ENCODE peak calls at places on chromosome 17, in five cellular contexts. C is heart left ventricle; L is CD4-positive, alpha-beta memory T cell; E is neural progenitor cell; Z is mesendoderm. Q is an unnamed sample. For H3K36me3, the result is how much of the 10 kb centered on the place peaks cover.

GRCh38 chr17:43020030-43020621 is 2.1 kb downstream of the VAT1 start:
- DNase-seq in L (no peak), E (no peak), C (no peak), Z (peak), Q (no peak)

GRCh38 chr17:79626156-79626890 is 15.5 kb upstream of the RBFOX3 start:
- DNase-seq in E (no peak), Z (no peak), L (no peak), C (no peak), Q (no peak)

GRCh38 chr17:236641-237405 is 55.4 kb upstream of the DOC2B start:
- DNase-seq in Z (peak), L (no peak), E (no peak), C (peak), Q (no peak)

GRCh38 chr17:74160656-74161500 is 42.6 kb upstream of the RPL38 start:
- DNase-seq in L (no peak), C (no peak), Z (no peak), E (no peak), Q (no peak)

GRCh38 chr17:73593249-73593965 is 50.8 kb downstream of the SDK2 start:
- DNase-seq in C (no peak), Z (no peak), E (no peak), L (no peak), Q (no peak)

GRCh38 chr17:1294157-1294717 is 14.8 kb downstream of the TRARG1 start:
- DNase-seq in C (no peak), L (peak), E (no peak), Z (no peak), Q (no peak)

GRCh38 chr17:8740486-8740885 is 4.2 kb downstream of the CCDC42 start:
- DNase-seq in E (peak), C (no peak), L (peak), Z (peak), Q (peak)

GRCh38 chr17:30477758-30478115 is 529 bp downstream of the GOSR1 start:
- DNase-seq in C (peak), Z (peak), L (peak), E (no peak), Q (no peak)

GRCh38 chr17:27920569-27920968 is 27.4 kb upstream of the LYRM9 start:
- DNase-seq in C (peak), Z (no peak), L (no peak), E (no peak), Q (no peak)

GRCh38 chr17:64385187-64386083 is 5.2 kb downstream of the PECAM1 start:
- DNase-seq in E (no peak), L (no peak), Z (peak), C (peak), Q (no peak)

GRCh38 chr17:59311051-59311468 is 20.4 kb upstream of the YPEL2 start:
- DNase-seq in Z (peak), L (peak), C (no peak), E (peak), Q (peak)

GRCh38 chr17:59221159-59221847 is 992 bp downstream of the GDPD1 start:
- DNase-seq in Z (no peak), E (no peak), L (no peak), C (peak), Q (no peak)

GRCh38 chr17:10745231-10745630 is 15.4 kb upstream of the TMEM220 start:
- DNase-seq in C (no peak), Z (no peak), E (no peak), L (no peak), Q (no peak)

GRCh38 chr17:34248807-34249496 is 6.1 kb upstream of the CCL2 start:
- DNase-seq in C (no peak), Z (no peak), L (no peak), E (no peak), Q (no peak)

GRCh38 chr17:74547264-74547663 is 1.3 kb upstream of the CD300C start:
- DNase-seq in E (no peak), Z (no peak), C (no peak), L (no peak), Q (no peak)

GRCh38 chr17:71163121-71163812 is 957.6 kb upstream of the SOX9 start:
- DNase-seq in C (no peak), Z (no peak), L (no peak), E (no peak), Q (no peak)

GRCh38 chr17:63480826-63481487 is 4.1 kb downstream of the ACE start:
- DNase-seq in Z (no peak), C (peak), L (no peak), E (no peak), Q (no peak)

DNA sequence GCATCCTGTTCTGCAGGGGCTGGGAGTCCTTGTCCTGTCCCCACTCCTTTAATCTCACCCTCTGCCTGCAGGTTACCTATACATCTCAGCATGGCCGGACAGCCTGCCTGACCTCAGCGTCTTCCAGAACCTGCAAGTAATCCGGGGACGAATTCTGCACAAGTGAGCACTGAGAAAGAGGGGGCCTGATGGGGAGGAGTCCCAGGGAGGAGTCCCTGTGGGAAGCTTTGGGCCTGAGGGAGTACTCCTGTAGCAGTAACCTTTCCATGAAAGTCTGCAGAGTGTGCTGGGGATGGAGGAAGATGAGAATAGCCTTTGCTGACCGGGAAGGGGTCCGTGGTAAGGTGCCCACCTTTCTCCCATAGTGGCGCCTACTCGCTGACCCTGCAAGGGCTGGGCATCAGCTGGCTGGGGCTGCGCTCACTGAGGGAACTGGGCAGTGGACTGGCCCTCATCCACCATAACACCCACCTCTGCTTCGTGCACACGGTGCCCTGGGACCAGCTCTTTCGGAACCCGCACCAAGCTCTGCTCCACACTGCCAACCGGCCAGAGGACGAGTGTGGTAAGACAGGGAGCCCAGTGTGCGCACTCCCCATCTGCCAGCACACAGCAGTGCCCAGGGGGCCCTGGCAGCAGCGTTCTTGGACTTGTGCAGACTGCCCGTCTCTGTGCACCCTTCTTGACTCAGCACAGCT is 14.8 kb downstream of the MIEN1 start:
- DNase-seq in E (no peak), L (no peak), Z (no peak), C (no peak), Q (no peak)
- H3K36me3 ChIP-seq in E (under half), L (under half), Z (under half), C (half or more), Q (under half)

GRCh38 chr17:40311575-40311974 is 2.6 kb downstream of the RARA start:
- DNase-seq in C (peak), Z (no peak), L (no peak), E (no peak), Q (no peak)

GRCh38 chr17:40313660-40314556 is 4.9 kb downstream of the RARA start:
- DNase-seq in Z (no peak), C (peak), L (no peak), E (no peak), Q (no peak)

GRCh38 chr17:40312131-40312731 is 3.3 kb downstream of the RARA start:
- DNase-seq in E (no peak), Z (no peak), L (no peak), C (peak), Q (no peak)

GRCh38 chr17:40314557-40314953 is 5.6 kb downstream of the RARA start:
- DNase-seq in L (peak), Z (no peak), E (no peak), C (peak), Q (no peak)

GRCh38 chr17:40312893-40313659 is 4.1 kb downstream of the RARA start:
- DNase-seq in E (no peak), Z (no peak), C (no peak), L (no peak), Q (no peak)
- H3K36me3 ChIP-seq in E (under half), Z (under half), C (under half), L (under half), Q (under half)

GRCh38 chr17:39663340-39663687 is 1.8 kb upstream of the TCAP start:
- DNase-seq in C (no peak), E (no peak), L (no peak), Z (peak), Q (no peak)

GRCh38 chr17:39660397-39661043 is 4.6 kb upstream of the TCAP start:
- DNase-seq in Z (no peak), E (no peak), C (no peak), L (no peak), Q (no peak)

GRCh38 chr17:39662551-39663339 is 2.4 kb upstream of the TCAP start:
- DNase-seq in L (no peak), Z (no peak), C (no peak), E (no peak), Q (no peak)

GRCh38 chr17:39661044-39661406 is 4.1 kb upstream of the TCAP start:
- DNase-seq in L (no peak), C (no peak), E (peak), Z (no peak), Q (no peak)

GRCh38 chr17:39661744-39662541 is 3.2 kb upstream of the TCAP start:
- DNase-seq in L (no peak), C (no peak), E (no peak), Z (no peak), Q (no peak)
- H3K36me3 ChIP-seq in L (half or more), C (under half), E (under half), Z (under half), Q (under half)

GRCh38 chr17:19943026-19943425 is 34.6 kb downstream of the AKAP10 start:
- DNase-seq in C (no peak), E (peak), Z (peak), L (no peak), Q (no peak)
- H3K36me3 ChIP-seq in C (half or more), E (under half), Z (under half), L (under half), Q (under half)

DNA sequence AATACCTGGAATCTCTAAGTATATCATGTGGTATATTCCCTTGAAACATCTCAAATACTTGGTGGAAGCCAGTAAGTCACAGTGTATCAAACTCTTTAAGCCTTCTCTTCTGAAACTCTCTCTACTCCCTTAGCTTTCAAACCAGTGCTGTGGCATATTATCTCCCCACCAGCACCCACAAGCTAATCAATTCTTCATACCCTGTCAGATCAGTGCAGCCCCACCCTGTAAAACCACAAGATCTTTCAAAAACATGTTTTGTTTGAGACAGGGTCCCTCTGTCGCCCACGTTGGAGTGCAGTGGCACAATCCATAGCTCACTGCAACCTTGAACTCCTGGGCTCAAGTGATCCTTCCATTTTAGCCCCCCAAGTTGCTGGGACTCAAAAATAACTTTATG is 91.6 kb upstream of the C17orf78 start:
- DNase-seq in C (no peak), E (no peak), Z (no peak), L (no peak), Q (no peak)
- H3K36me3 ChIP-seq in C (under half), E (under half), Z (under half), L (under half), Q (under half)